ENCODE peak calls at places on chromosomes 11 and 22, in eight cellular contexts. X is breast epithelium; Q is NCI-H1105; Z is EL; Y is left ventricle myocardium inferior; D is Daoy; G is stimulated activated CD4-positive, alpha-beta T cell treated with anti-CD3 and anti-CD28 coated beads, Interleukin-2, amount 100 ng/mL, for 4 hours; A is iPS DF 6.9. J is an unnamed sample.

GRCh38 chr11:36478700-36479329 is 31.3 kb downstream of the TRAF6 start:
- DNase-seq in X (no peak), Q (peak; percentile 13), Z (peak; percentile 57), Y (no peak), D (peak; percentile 49), G (no peak), A (no peak), J (no peak)

GRCh38 chr11:13055200-13055599 is 46.1 kb downstream of the RASSF10 start:
- DNase-seq in X (no peak), Q (no peak), Z (no peak), Y (no peak), D (no peak), G (no peak), A (no peak), J (no peak)

GRCh38 chr11:130999992-131000770 is 83.9 kb upstream of the SNX19 start:
- DNase-seq in X (no peak), Q (no peak), Z (peak; percentile 95), Y (no peak), D (peak; percentile 86), G (no peak), A (no peak), J (no peak)

GRCh38 chr11:105609341-105609781 is 512 bp upstream of the GRIA4 start:
- DNase-seq in X (peak; percentile 36), Q (peak; percentile 2), Z (peak; percentile 16), Y (no peak), D (peak; percentile 21), G (no peak), A (no peak), J (no peak)

GRCh38 chr22:26763633-26764295 is 106.4 kb downstream of the MIAT start:
- DNase-seq in X (no peak), Q (peak; percentile 57), Z (peak; percentile 85), Y (no peak), D (peak; percentile 46), G (no peak), A (no peak), J (no peak)

GRCh38 chr22:10961043-10961860 is 4566.7 kb upstream of the OR11H1 start:
- DNase-seq in X (no peak), Q (no peak), Z (no peak), Y (no peak), D (peak; percentile 88), G (no peak), A (no peak), J (no peak)

GRCh38 chr11:120773501-120774031 is 250.3 kb upstream of the TBCEL start:
- DNase-seq in X (no peak), Q (no peak), Z (no peak), Y (no peak), D (peak; percentile 43), G (no peak), A (no peak), J (no peak)

GRCh38 chr11:42054351-42054750 is 594.9 kb upstream of the LRRC4C start:
- DNase-seq in X (no peak), Q (no peak), Z (no peak), Y (no peak), D (no peak), G (no peak), A (no peak), J (no peak)

GRCh38 chr11:119992171-119993051 is 145.5 kb downstream of the TRIM29 start:
- DNase-seq in X (no peak), Q (no peak), Z (no peak), Y (no peak), D (no peak), G (no peak), A (no peak), J (no peak)